ENCODE peak calls at places on chromosomes 4 and X, in seven cellular contexts. O, B, N, J, T, S and A are unnamed samples.
A peak's percentile ranks its signal among the peaks of the same experiment; 100 is the strongest.

GRCh38 chr4:139419388-139419914 is 34.5 kb upstream of the RAB33B start:
- DNase-seq in O (peak; percentile 31), B (peak; percentile 19), N (peak; percentile 68), J (peak; percentile 89), T (peak; percentile 12), S (peak; percentile 90), A (peak; percentile 43)

GRCh38 chr4:39568805-39569204 is 41.6 kb upstream of the UGDH start:
- DNase-seq in O (no peak), B (peak; percentile 30), N (no peak), J (no peak), T (no peak), S (no peak), A (no peak)

GRCh38 chrX:1449581-1450149 is 3.0 kb downstream of the ASMTL start:
- DNase-seq in O (no peak), B (no peak), N (no peak), J (no peak), T (no peak), S (no peak), A (no peak)

GRCh38 chr4:124945422-124945821 is 232.9 kb upstream of the ANKRD50 start:
- DNase-seq in O (no peak), B (no peak), N (no peak), J (no peak), T (no peak), S (peak; percentile 21), A (no peak)

GRCh38 chr4:174284181-174284886 is 623 bp downstream of the CEP44 start:
- DNase-seq in O (peak; percentile 8), B (peak; percentile 49), N (peak; percentile 87), J (peak; percentile 49), T (peak; percentile 23), S (peak; percentile 73), A (peak; percentile 9)

GRCh38 chr4:65670331-65671031 is at the start of gene EPHA5:
- DNase-seq in O (peak; percentile 90), B (peak; percentile 79), N (peak; percentile 56), J (peak; percentile 50), T (peak; percentile 48), S (peak; percentile 90), A (no peak)

GRCh38 chr4:186591651-186592050 is 36.3 kb upstream of the MTNR1A start:
- DNase-seq in O (no peak), B (no peak), N (no peak), J (no peak), T (no peak), S (no peak), A (no peak)

GRCh38 chr4:5801696-5802095 is 90.7 kb downstream of the EVC start:
- DNase-seq in O (no peak), B (no peak), N (no peak), J (no peak), T (no peak), S (no peak), A (no peak)

GRCh38 chr4:173025131-173025530 is 143.5 kb upstream of the GALNT7 start:
- DNase-seq in O (peak; percentile 67), B (peak; percentile 84), N (peak; percentile 77), J (peak; percentile 72), T (no peak), S (peak; percentile 91), A (no peak)

GRCh38 chr4:64781737-64782326 is 372.6 kb upstream of the TECRL start:
- DNase-seq in O (peak; percentile 58), B (peak; percentile 39), N (peak; percentile 38), J (peak; percentile 9), T (no peak), S (peak; percentile 53), A (no peak)

DNA sequence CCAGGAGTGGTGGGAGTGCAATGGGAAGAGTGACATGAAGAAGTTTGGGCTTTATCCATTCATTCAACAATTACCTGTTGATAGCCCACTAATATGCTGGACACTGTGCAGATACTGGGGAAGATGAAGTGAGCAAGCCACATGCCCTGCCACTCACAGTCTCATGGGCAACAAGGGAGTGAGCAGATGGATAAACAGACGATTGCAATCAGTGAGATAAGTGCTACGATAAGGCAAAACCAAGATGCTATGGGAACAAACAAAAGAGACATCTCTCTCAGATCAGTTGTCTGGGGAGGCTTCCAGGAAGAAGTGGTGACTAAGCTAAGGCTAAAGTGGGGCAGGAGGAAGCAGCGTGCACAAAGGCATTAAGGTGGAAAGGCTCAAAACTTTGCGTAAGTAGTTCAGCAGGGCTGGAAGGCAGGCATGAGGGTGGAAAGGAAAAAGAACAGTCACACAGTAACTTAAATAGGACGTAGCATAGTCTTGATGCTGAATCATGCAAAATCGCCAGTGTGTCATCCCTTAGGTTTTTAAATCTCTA is 31.7 kb downstream of the GAB3 start:
- DNase-seq in O (no peak), B (no peak), N (peak; percentile 90), J (peak; percentile 44), T (no peak), S (peak; percentile 78), A (no peak)
- H3K4me3 ChIP-seq in O (no peak overlapping the region), B (no peak overlapping the region), N (no peak overlapping the region), J (no peak overlapping the region), T (no peak overlapping the region), S (no peak overlapping the region), A (no peak overlapping the region)

GRCh38 chr4:141772838-141773237 is 136.5 kb downstream of the IL15 start:
- DNase-seq in O (no peak), B (no peak), N (no peak), J (no peak), T (no peak), S (no peak), A (no peak)

GRCh38 chr4:141763373-141763772 is 127.0 kb downstream of the IL15 start:
- DNase-seq in O (no peak), B (no peak), N (no peak), J (no peak), T (no peak), S (no peak), A (no peak)

GRCh38 chr4:141771889-141772830 is 135.8 kb downstream of the IL15 start:
- DNase-seq in O (no peak), B (no peak), N (no peak), J (peak; percentile 23), T (no peak), S (no peak), A (no peak)

DNA sequence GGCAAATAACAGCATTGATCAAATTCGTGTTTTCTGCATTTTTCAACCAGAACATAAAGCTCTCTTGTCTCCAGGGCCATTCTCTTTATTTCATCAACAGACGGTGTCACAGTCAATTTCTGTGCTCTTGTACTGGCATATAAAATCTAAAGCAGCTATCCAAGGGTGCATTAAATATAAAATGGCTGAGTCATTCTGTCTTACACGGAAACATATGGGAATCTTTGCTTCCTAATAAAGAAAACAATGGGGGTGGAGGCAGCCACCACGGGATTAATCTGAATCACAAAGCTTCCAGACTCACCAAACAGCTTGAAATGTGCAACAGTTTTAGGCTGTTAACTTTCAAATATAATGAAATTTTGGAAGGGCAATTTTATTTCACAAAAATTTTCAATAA is 132.6 kb downstream of the IL15 start:
- DNase-seq in O (peak; percentile 9), B (no peak), N (peak; percentile 89), J (peak; percentile 82), T (no peak), S (peak; percentile 45), A (peak; percentile 51)
- TF ChIP-seq CTCF in O (no peak), B (no peak), N (no peak), J (no peak), T (no peak), S (no peak), A (no peak)

GRCh38 chr4:110516106-110516922 is 40.4 kb downstream of the ENPEP start:
- DNase-seq in O (no peak), B (peak; percentile 85), N (peak; percentile 64), J (peak; percentile 44), T (no peak), S (peak; percentile 88), A (no peak)
- H3K4me3 ChIP-seq in O (peak overlapping the region; percentile 29), B (no peak overlapping the region), N (peak overlapping the region; percentile 44), J (peak overlapping the region; percentile 44), T (peak overlapping the region; percentile 37), S (peak overlapping the region; percentile 63), A (no peak overlapping the region)

GRCh38 chr4:7845493-7846124 is 94.1 kb downstream of the AFAP1 start:
- DNase-seq in O (no peak), B (no peak), N (peak; percentile 44), J (no peak), T (no peak), S (no peak), A (no peak)
- TF ChIP-seq CTCF in O (peak; percentile 50), B (no peak), N (peak; percentile 20), J (peak; percentile 23), T (no peak), S (peak; percentile 42), A (no peak)

DNA sequence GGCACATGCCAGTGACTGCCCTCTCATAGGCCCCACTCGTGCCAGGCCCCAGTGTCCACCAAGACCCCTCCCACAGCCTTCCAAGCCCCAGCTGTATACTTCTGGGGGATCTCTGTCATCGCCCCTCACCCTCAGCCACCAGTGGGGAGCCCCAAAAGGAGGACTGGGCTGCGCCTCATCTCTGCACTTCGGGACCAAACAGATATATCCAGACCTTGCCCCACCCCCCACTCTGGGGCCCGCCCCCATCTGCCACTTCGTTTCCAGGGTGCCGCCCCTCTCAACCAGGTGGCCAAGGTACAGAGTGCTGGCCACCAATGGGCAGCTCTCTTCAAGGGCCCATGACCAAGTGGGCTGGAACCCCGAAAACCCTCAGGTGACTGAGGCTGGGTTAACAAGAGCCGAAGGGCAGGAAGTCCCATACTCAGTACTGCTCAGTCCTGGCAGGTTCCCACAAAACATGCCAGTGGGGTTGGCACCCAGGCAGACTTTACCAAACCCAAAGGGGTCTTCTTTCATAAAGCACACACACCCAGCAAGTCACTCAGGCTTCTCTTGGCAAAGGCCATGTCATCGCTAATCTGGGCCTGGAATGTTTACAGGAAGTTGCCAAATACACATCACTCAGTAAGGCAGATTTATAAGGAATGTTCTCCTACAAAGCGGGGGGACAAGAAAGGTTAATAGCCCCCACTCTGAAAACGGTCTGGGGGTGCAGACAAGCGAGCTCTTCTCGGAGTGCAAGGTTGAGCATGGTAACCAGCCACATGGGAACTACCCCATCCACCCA is 4.4 kb downstream of the ZFYVE28 start:
- DNase-seq in O (no peak), B (no peak), N (no peak), J (peak; percentile 33), T (no peak), S (no peak), A (no peak)
- H3K4me3 ChIP-seq in O (no peak overlapping the region), B (no peak overlapping the region), N (no peak overlapping the region), J (peak overlapping the region; percentile 54), T (no peak overlapping the region), S (no peak overlapping the region), A (no peak overlapping the region)

GRCh38 chrX:104488811-104489210 is 77.2 kb upstream of the IL1RAPL2 start:
- DNase-seq in O (no peak), B (no peak), N (peak; percentile 1), J (no peak), T (no peak), S (no peak), A (no peak)

GRCh38 chrX:104482757-104483156 is 83.2 kb upstream of the IL1RAPL2 start:
- DNase-seq in O (no peak), B (no peak), N (peak; percentile 4), J (no peak), T (no peak), S (peak; percentile 12), A (no peak)

GRCh38 chrX:104486691-104487090 is 79.3 kb upstream of the IL1RAPL2 start:
- DNase-seq in O (no peak), B (no peak), N (no peak), J (no peak), T (no peak), S (no peak), A (no peak)
- TF ChIP-seq CTCF in O (no peak), B (no peak), N (no peak), J (no peak), T (no peak), S (no peak), A (no peak)

DNA sequence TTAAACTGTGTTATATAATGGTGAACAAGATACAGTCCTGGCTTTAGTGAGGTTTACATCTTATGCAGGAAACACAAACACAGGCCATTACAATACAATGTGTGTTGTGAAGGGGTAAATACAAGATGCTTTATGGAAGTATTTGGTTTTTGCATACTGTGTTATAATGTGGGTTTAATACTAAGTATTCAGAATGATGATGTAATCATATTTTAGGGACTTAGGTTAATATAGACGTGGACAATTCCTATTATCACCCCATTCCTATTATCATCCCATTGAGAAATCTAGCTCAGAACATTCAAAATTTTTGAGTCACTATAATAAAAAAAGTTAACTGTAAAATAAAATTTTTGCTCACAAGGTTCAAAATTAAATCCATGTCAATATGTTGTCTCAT is 24.1 kb downstream of the MMAA start:
- DNase-seq in O (no peak), B (no peak), N (no peak), J (no peak), T (no peak), S (no peak), A (no peak)
- H3K4me3 ChIP-seq in O (no peak overlapping the region), B (no peak overlapping the region), N (no peak overlapping the region), J (no peak overlapping the region), T (no peak overlapping the region), S (no peak overlapping the region), A (no peak overlapping the region)